ENCODE peak calls at places on chromosome 22, in eight cellular contexts. One of them, this sample, is unnamed.

GRCh38 chr22:46518542-46519325 is 18.7 kb downstream of the CELSR1 start:
- DNase-seq in coronary artery: no peak
- DNase-seq in HCEC 1CT: no peak
- DNase-seq in T-helper 2 cell: no peak
- DNase-seq in kidney tubule cell: no peak
- DNase-seq in activated CD8-positive, alpha-beta memory T cell treated with anti-CD3 and anti-CD28 coated beads, Interleukin-2, amount 50 U/mL, for 4 hours: no peak
- DNase-seq in globus pallidus: no peak
- DNase-seq in BJ: no peak
- DNase-seq in this sample: no peak

GRCh38 chr22:20863356-20863755 is 4.5 kb downstream of the SNAP29 start:
- DNase-seq in coronary artery: no peak
- DNase-seq in kidney tubule cell: no peak
- DNase-seq in T-helper 2 cell: no peak
- DNase-seq in activated CD8-positive, alpha-beta memory T cell treated with anti-CD3 and anti-CD28 coated beads, Interleukin-2, amount 50 U/mL, for 4 hours: no peak
- DNase-seq in globus pallidus: no peak
- DNase-seq in BJ: no peak
- DNase-seq in HCEC 1CT: no peak
- DNase-seq in this sample: no peak

GRCh38 chr22:50688448-50688847 is 15.8 kb downstream of the SHANK3 start:
- DNase-seq in T-helper 2 cell: no peak
- DNase-seq in BJ: no peak
- DNase-seq in activated CD8-positive, alpha-beta memory T cell treated with anti-CD3 and anti-CD28 coated beads, Interleukin-2, amount 50 U/mL, for 4 hours: peak
- DNase-seq in coronary artery: peak
- DNase-seq in HCEC 1CT: no peak
- DNase-seq in globus pallidus: no peak
- DNase-seq in kidney tubule cell: no peak
- DNase-seq in this sample: no peak

GRCh38 chr22:47174096-47174495 is 411.6 kb downstream of the TBC1D22A start:
- DNase-seq in T-helper 2 cell: no peak
- DNase-seq in kidney tubule cell: no peak
- DNase-seq in BJ: no peak
- DNase-seq in globus pallidus: no peak
- DNase-seq in activated CD8-positive, alpha-beta memory T cell treated with anti-CD3 and anti-CD28 coated beads, Interleukin-2, amount 50 U/mL, for 4 hours: peak
- DNase-seq in HCEC 1CT: no peak
- DNase-seq in coronary artery: peak
- DNase-seq in this sample: no peak

GRCh38 chr22:44042822-44043221 is 18.7 kb downstream of the PARVB start:
- DNase-seq in HCEC 1CT: no peak
- DNase-seq in globus pallidus: no peak
- DNase-seq in BJ: no peak
- DNase-seq in activated CD8-positive, alpha-beta memory T cell treated with anti-CD3 and anti-CD28 coated beads, Interleukin-2, amount 50 U/mL, for 4 hours: no peak
- DNase-seq in coronary artery: no peak
- DNase-seq in kidney tubule cell: no peak
- DNase-seq in T-helper 2 cell: no peak
- DNase-seq in this sample: no peak

GRCh38 chr22:38737302-38738060 is 18.3 kb downstream of the SUN2 start:
- DNase-seq in T-helper 2 cell: no peak
- DNase-seq in activated CD8-positive, alpha-beta memory T cell treated with anti-CD3 and anti-CD28 coated beads, Interleukin-2, amount 50 U/mL, for 4 hours: no peak
- DNase-seq in globus pallidus: no peak
- DNase-seq in coronary artery: no peak
- DNase-seq in kidney tubule cell: peak
- DNase-seq in BJ: no peak
- DNase-seq in HCEC 1CT: no peak
- DNase-seq in this sample: no peak

GRCh38 chr22:35312198-35313059 is 12.7 kb downstream of the TOM1 start:
- DNase-seq in HCEC 1CT: no peak
- DNase-seq in coronary artery: peak
- DNase-seq in kidney tubule cell: peak
- DNase-seq in globus pallidus: no peak
- DNase-seq in activated CD8-positive, alpha-beta memory T cell treated with anti-CD3 and anti-CD28 coated beads, Interleukin-2, amount 50 U/mL, for 4 hours: no peak
- DNase-seq in T-helper 2 cell: no peak
- DNase-seq in BJ: no peak
- DNase-seq in this sample: no peak

GRCh38 chr22:23457586-23457985 is 122.5 kb downstream of the IGLL1 start:
- DNase-seq in HCEC 1CT: no peak
- DNase-seq in globus pallidus: no peak
- DNase-seq in BJ: no peak
- DNase-seq in activated CD8-positive, alpha-beta memory T cell treated with anti-CD3 and anti-CD28 coated beads, Interleukin-2, amount 50 U/mL, for 4 hours: no peak
- DNase-seq in T-helper 2 cell: no peak
- DNase-seq in coronary artery: no peak
- DNase-seq in kidney tubule cell: no peak
- DNase-seq in this sample: no peak

GRCh38 chr22:37742374-37743092 is 45.7 kb downstream of the TRIOBP start:
- DNase-seq in globus pallidus: no peak
- DNase-seq in activated CD8-positive, alpha-beta memory T cell treated with anti-CD3 and anti-CD28 coated beads, Interleukin-2, amount 50 U/mL, for 4 hours: no peak
- DNase-seq in BJ: no peak
- DNase-seq in HCEC 1CT: peak
- DNase-seq in kidney tubule cell: peak
- DNase-seq in T-helper 2 cell: no peak
- DNase-seq in coronary artery: no peak
- DNase-seq in this sample: no peak

GRCh38 chr22:35638408-35638807 is 9.8 kb upstream of the APOL6 start:
- DNase-seq in HCEC 1CT: peak
- DNase-seq in BJ: peak
- DNase-seq in globus pallidus: peak
- DNase-seq in T-helper 2 cell: no peak
- DNase-seq in activated CD8-positive, alpha-beta memory T cell treated with anti-CD3 and anti-CD28 coated beads, Interleukin-2, amount 50 U/mL, for 4 hours: no peak
- DNase-seq in coronary artery: peak
- DNase-seq in kidney tubule cell: no peak
- DNase-seq in this sample: no peak

GRCh38 chr22:50665212-50665611 is 7.4 kb upstream of the SHANK3 start:
- DNase-seq in T-helper 2 cell: no peak
- DNase-seq in HCEC 1CT: no peak
- DNase-seq in globus pallidus: no peak
- DNase-seq in activated CD8-positive, alpha-beta memory T cell treated with anti-CD3 and anti-CD28 coated beads, Interleukin-2, amount 50 U/mL, for 4 hours: no peak
- DNase-seq in kidney tubule cell: no peak
- DNase-seq in BJ: no peak
- DNase-seq in coronary artery: no peak
- DNase-seq in this sample: no peak